ENCODE peak calls at places on chromosomes 2 and 18, in five cellular contexts. S, T, J, V and Z are unnamed samples.

GRCh38 chr18:45828917-45829811 is 3.7 kb downstream of the SIGLEC15 start:
- DNase-seq in S (no peak), T (no peak), J (no peak), V (no peak), Z (no peak)

GRCh38 chr2:166419616-166419934 is 43.8 kb upstream of the SCN9A start:
- DNase-seq in S (peak), T (no peak), J (peak), V (no peak), Z (no peak)

GRCh38 chr2:55338268-55338667 is 69.2 kb upstream of the MTIF2 start:
- DNase-seq in S (peak), T (no peak), J (no peak), V (no peak), Z (no peak)

GRCh38 chr2:226122067-226122466 is 677.6 kb downstream of the IRS1 start:
- DNase-seq in S (no peak), T (no peak), J (no peak), V (no peak), Z (no peak)

GRCh38 chr2:239722760-239723448 is 302.2 kb downstream of the NDUFA10 start:
- DNase-seq in S (no peak), T (no peak), J (peak), V (no peak), Z (no peak)

GRCh38 chr2:152088006-152088405 is 10.8 kb downstream of the CACNB4 start:
- DNase-seq in S (no peak), T (no peak), J (no peak), V (no peak), Z (peak)

GRCh38 chr2:123179526-123179925 is 845.6 kb upstream of the CNTNAP5 start:
- DNase-seq in S (no peak), T (no peak), J (no peak), V (no peak), Z (no peak)

GRCh38 chr2:26013668-26014067 is 20.2 kb upstream of the RAB10 start:
- DNase-seq in S (no peak), T (no peak), J (no peak), V (no peak), Z (no peak)

GRCh38 chr2:38138996-38139395 is 63.0 kb upstream of the CYP1B1 start:
- DNase-seq in S (no peak), T (no peak), J (no peak), V (no peak), Z (no peak)

GRCh38 chr2:205675861-205676516 is 6.3 kb upstream of the NRP2 start:
- DNase-seq in S (peak), T (peak), J (peak), V (no peak), Z (peak)

GRCh38 chr2:129318581-129319421 is 660.7 kb upstream of the RAB6C start:
- DNase-seq in S (no peak), T (no peak), J (no peak), V (no peak), Z (no peak)

GRCh38 chr2:29233428-29233827 is 118.2 kb downstream of the CLIP4 start:
- DNase-seq in S (no peak), T (no peak), J (no peak), V (no peak), Z (no peak)

GRCh38 chr18:8081872-8082553 is 514.9 kb downstream of the PTPRM start:
- DNase-seq in S (no peak), T (no peak), J (no peak), V (no peak), Z (no peak)

GRCh38 chr18:48320639-48320945 is 88.6 kb downstream of the ZBTB7C start:
- DNase-seq in S (no peak), T (no peak), J (no peak), V (no peak), Z (peak)

GRCh38 chr2:138215958-138216357 is 251.7 kb downstream of the HNMT start:
- DNase-seq in S (no peak), T (no peak), J (no peak), V (no peak), Z (no peak)

GRCh38 chr18:29164020-29164706 is 987.2 kb upstream of the CDH2 start:
- DNase-seq in S (peak), T (no peak), J (no peak), V (no peak), Z (no peak)

GRCh38 chr2:149716687-149717086 is 129.1 kb upstream of the MMADHC start:
- DNase-seq in S (no peak), T (no peak), J (peak), V (no peak), Z (no peak)